ENCODE peak calls at places on chromosomes 16 and 17, in five cellular contexts. I, Q, E, T and S are unnamed samples.

GRCh38 chr17:15892679-15893332 is 52.1 kb upstream of the ADORA2B start:
- DNase-seq in T (no peak), I (no peak), Q (peak; percentile 81), E (peak; percentile 40), S (no peak)

GRCh38 chr16:12178251-12178990 is 201.9 kb downstream of the SNX29 start:
- DNase-seq in I (no peak), T (no peak), E (no peak), Q (no peak), S (no peak)

GRCh38 chr16:12318661-12319463 is 342.3 kb downstream of the SNX29 start:
- DNase-seq in Q (no peak), E (peak; percentile 68), I (no peak), T (no peak), S (no peak)

GRCh38 chr17:5050281-5050680 is 15.1 kb upstream of the SLC52A1 start:
- DNase-seq in I (no peak), E (no peak), T (no peak), Q (no peak), S (no peak)

GRCh38 chr16:7744546-7745294 is 412.1 kb downstream of the RBFOX1 start:
- DNase-seq in I (no peak), T (no peak), Q (no peak), E (no peak), S (no peak)

GRCh38 chr16:89442990-89443726 is 47.2 kb downstream of the ANKRD11 start:
- DNase-seq in T (no peak), I (no peak), E (peak; percentile 89), Q (peak; percentile 69), S (peak; percentile 20)

GRCh38 chr17:34146440-34147043 is 108.5 kb upstream of the CCL2 start:
- DNase-seq in I (no peak), E (peak; percentile 43), Q (peak; percentile 61), T (peak; percentile 73), S (no peak)

GRCh38 chr16:28261916-28262315 is 30.4 kb upstream of the SBK1 start:
- DNase-seq in T (no peak), E (no peak), Q (no peak), I (no peak), S (no peak)

GRCh38 chr16:9016824-9017223 is 53.1 kb upstream of the USP7 start:
- DNase-seq in I (no peak), E (no peak), T (no peak), Q (no peak), S (peak; percentile 15)

GRCh38 chr17:32875904-32876413 is 965 bp downstream of the MYO1D start:
- DNase-seq in Q (no peak), T (no peak), I (no peak), E (no peak), S (peak; percentile 59)

GRCh38 chr17:48429638-48430586 is at the start of gene SKAP1:
- DNase-seq in I (no peak), Q (no peak), T (no peak), E (no peak), S (no peak)

GRCh38 chr17:64276961-64277505 is 14.0 kb upstream of the TEX2 start:
- DNase-seq in E (no peak), I (no peak), T (no peak), Q (no peak), S (no peak)

GRCh38 chr17:77090476-77090875 is 50.3 kb upstream of the SEC14L1 start:
- DNase-seq in T (no peak), Q (no peak), I (no peak), E (no peak), S (no peak)

GRCh38 chr16:28096974-28097373 is 33.5 kb upstream of the GSG1L start:
- DNase-seq in E (no peak), Q (no peak), I (no peak), T (no peak), S (no peak)

GRCh38 chr17:18258356-18259038 is at the start of gene FLII:
- DNase-seq in I (no peak), Q (peak; percentile 70), E (peak; percentile 19), T (peak; percentile 64), S (peak; percentile 48)

GRCh38 chr17:2814499-2815341 is 18.5 kb downstream of the RAP1GAP2 start:
- DNase-seq in Q (no peak), E (no peak), T (no peak), I (no peak), S (no peak)

GRCh38 chr16:85172465-85173071 is 60.3 kb upstream of the CIBAR2 start:
- DNase-seq in I (no peak), Q (peak; percentile 62), T (peak; percentile 64), E (peak; percentile 75), S (peak; percentile 71)

GRCh38 chr17:42660692-42661345 is 1.7 kb downstream of the TUBG2 start:
- DNase-seq in T (no peak), E (no peak), Q (peak; percentile 68), I (no peak), S (peak; percentile 63)

GRCh38 chr16:29806096-29806579 is at the start of gene MAZ:
- DNase-seq in I (no peak), E (no peak), Q (peak; percentile 96), T (peak; percentile 81), S (no peak)

GRCh38 chr17:40309031-40309937 is at the start of gene RARA:
- DNase-seq in T (peak; percentile 49), I (no peak), Q (peak; percentile 63), E (peak; percentile 51), S (no peak)

GRCh38 chr16:5422047-5422446 is 324.5 kb upstream of the EEF2KMT start:
- DNase-seq in E (no peak), T (no peak), Q (no peak), I (no peak), S (no peak)

GRCh38 chr17:29433551-29433950 is 43.4 kb downstream of the TAOK1 start:
- DNase-seq in E (no peak), T (no peak), I (no peak), Q (no peak), S (no peak)

GRCh38 chr16:59067207-59067606 is 333.1 kb upstream of the GOT2 start:
- DNase-seq in T (no peak), Q (no peak), I (no peak), E (no peak), S (peak; percentile 98)

GRCh38 chr17:21814776-21815175 is 122.5 kb downstream of the KCNJ18 start:
- DNase-seq in T (no peak), Q (no peak), I (no peak), E (no peak), S (no peak)

GRCh38 chr16:4700380-4700996 is 7.1 kb downstream of the NUDT16L1 start:
- DNase-seq in E (no peak), Q (no peak), I (no peak), T (no peak), S (no peak)

GRCh38 chr17:225551-225950 is 44.1 kb upstream of the DOC2B start:
- DNase-seq in E (no peak), Q (no peak), I (no peak), T (no peak), S (no peak)

GRCh38 chr16:86910821-86911220 is 332.5 kb downstream of the FOXL1 start:
- DNase-seq in Q (no peak), T (no peak), E (no peak), I (no peak), S (no peak)

GRCh38 chr16:19396555-19397011 is 21.1 kb upstream of the TMC5 start:
- DNase-seq in Q (peak; percentile 85), T (no peak), I (no peak), E (no peak), S (no peak)

GRCh38 chr16:68229431-68230175 is 6.3 kb downstream of the ESRP2 start:
- DNase-seq in I (no peak), Q (peak; percentile 55), E (peak; percentile 64), T (peak; percentile 65), S (peak; percentile 66)

GRCh38 chr16:80231888-80232287 is 308.9 kb upstream of the DYNLRB2 start:
- DNase-seq in Q (no peak), I (no peak), E (peak; percentile 48), T (no peak), S (no peak)

GRCh38 chr17:17638467-17638866 is 42.8 kb upstream of the RAI1 start:
- DNase-seq in E (no peak), T (no peak), I (no peak), Q (no peak), S (no peak)

GRCh38 chr16:68737730-68738590 is 868 bp downstream of the CDH1 start:
- DNase-seq in E (no peak), Q (peak; percentile 61), I (no peak), T (no peak), S (no peak)

GRCh38 chr17:67336859-67337258 is 29.5 kb downstream of the PSMD12 start:
- DNase-seq in I (no peak), T (no peak), Q (no peak), E (peak; percentile 34), S (no peak)

GRCh38 chr17:33396818-33397217 is 103.7 kb upstream of the ASIC2 start:
- DNase-seq in E (no peak), T (no peak), I (no peak), Q (no peak), S (no peak)

GRCh38 chr17:334974-335481 is 17.6 kb downstream of the RPH3AL start:
- DNase-seq in E (no peak), T (no peak), Q (no peak), I (no peak), S (no peak)

GRCh38 chr16:12901204-12901596 is 198 bp upstream of the SHISA9 start:
- DNase-seq in T (no peak), I (no peak), Q (no peak), E (no peak), S (no peak)

GRCh38 chr17:44315760-44316731 is 7.6 kb downstream of the RUNDC3A start:
- DNase-seq in Q (no peak), I (no peak), T (peak; percentile 69), E (no peak), S (no peak)

GRCh38 chr17:61335845-61336655 is 63.6 kb upstream of the TBX2 start:
- DNase-seq in T (no peak), E (peak; percentile 99), Q (peak; percentile 63), I (no peak), S (peak; percentile 20)

GRCh38 chr16:73031155-73031866 is 16.6 kb downstream of the ZFHX3 start:
- DNase-seq in Q (no peak), T (no peak), E (no peak), I (no peak), S (no peak)
- TF ChIP-seq CTCF in Q (no peak), T (no peak), E (peak; percentile 47), I (no peak), S (no peak)

GRCh38 chr16:50741225-50741807 is 570 bp upstream of the CYLD start:
- DNase-seq in I (no peak), T (no peak), Q (peak; percentile 9), E (no peak), S (no peak)
- H3K27ac ChIP-seq in I (no peak overlapping the region), T (no peak overlapping the region), Q (no peak overlapping the region), E (no peak overlapping the region), S (peak overlapping the region; percentile 35)

GRCh38 chr16:63617990-63618763 is 1503.7 kb downstream of the CDH11 start:
- DNase-seq in T (no peak), I (no peak), Q (peak; percentile 73), E (no peak), S (no peak)
- TF ChIP-seq JUN in T (no peak), I (no peak), Q (no peak), E (no peak), S (no peak)

GRCh38 chr17:8254881-8255280 is 5.8 kb downstream of the PFAS start:
- DNase-seq in Q (no peak), I (no peak), E (no peak), T (no peak), S (no peak)

GRCh38 chr17:8256691-8257090 is 7.6 kb downstream of the PFAS start:
- DNase-seq in T (no peak), Q (no peak), I (no peak), E (no peak), S (no peak)

GRCh38 chr17:8256291-8256690 is 7.2 kb downstream of the PFAS start:
- DNase-seq in T (no peak), Q (no peak), E (no peak), I (no peak), S (no peak)

GRCh38 chr17:8255499-8255898 is 6.4 kb downstream of the PFAS start:
- DNase-seq in T (no peak), E (peak; percentile 21), Q (peak; percentile 47), I (no peak), S (no peak)

GRCh38 chr17:8253801-8254200 is 4.7 kb downstream of the PFAS start:
- DNase-seq in I (no peak), E (no peak), Q (peak; percentile 62), T (no peak), S (peak; percentile 26)
- TF ChIP-seq CTCF in I (peak; percentile 9), E (peak; percentile 21), Q (peak; percentile 48), T (peak; percentile 24), S (peak; percentile 36)